ENCODE peak calls at places on chromosomes 7 and 10, in six cellular contexts. One of them, this sample, is unnamed.

GRCh38 chr10:86964061-86964846 is 4.0 kb upstream of the ADIRF start:
- DNase-seq in activated CD4-positive, CD25-positive, alpha-beta regulatory T cell: no peak
- DNase-seq in left colon: no peak
- DNase-seq in activated CD4-positive, alpha-beta T cell treated with anti-CD3 and anti-CD28 coated beads, Interleukin-2, amount 50 U/mL, for 24 hours: no peak
- DNase-seq in C1 segment of cervical spinal cord: no peak
- DNase-seq in effector CD4-positive, alpha-beta T cell: no peak
- DNase-seq in this sample: no peak

GRCh38 chr7:23680417-23681405 is 712 bp downstream of the FAM221A start:
- DNase-seq in activated CD4-positive, alpha-beta T cell treated with anti-CD3 and anti-CD28 coated beads, Interleukin-2, amount 50 U/mL, for 24 hours: peak; percentile 25
- DNase-seq in effector CD4-positive, alpha-beta T cell: peak; percentile 22
- DNase-seq in activated CD4-positive, CD25-positive, alpha-beta regulatory T cell: peak; percentile 3
- DNase-seq in left colon: peak; percentile 81
- DNase-seq in C1 segment of cervical spinal cord: peak; percentile 30
- DNase-seq in this sample: peak; percentile 5

GRCh38 chr10:75531571-75532031 is 100.2 kb downstream of the LRMDA start:
- DNase-seq in activated CD4-positive, CD25-positive, alpha-beta regulatory T cell: no peak
- DNase-seq in activated CD4-positive, alpha-beta T cell treated with anti-CD3 and anti-CD28 coated beads, Interleukin-2, amount 50 U/mL, for 24 hours: no peak
- DNase-seq in effector CD4-positive, alpha-beta T cell: no peak
- DNase-seq in left colon: no peak
- DNase-seq in C1 segment of cervical spinal cord: no peak
- DNase-seq in this sample: no peak

GRCh38 chr7:137006293-137006692 is 137.8 kb downstream of the CHRM2 start:
- DNase-seq in effector CD4-positive, alpha-beta T cell: no peak
- DNase-seq in left colon: no peak
- DNase-seq in activated CD4-positive, alpha-beta T cell treated with anti-CD3 and anti-CD28 coated beads, Interleukin-2, amount 50 U/mL, for 24 hours: no peak
- DNase-seq in C1 segment of cervical spinal cord: no peak
- DNase-seq in activated CD4-positive, CD25-positive, alpha-beta regulatory T cell: no peak
- DNase-seq in this sample: no peak

GRCh38 chr7:35723011-35723410 is 28.1 kb upstream of the HERPUD2 start:
- DNase-seq in effector CD4-positive, alpha-beta T cell: no peak
- DNase-seq in activated CD4-positive, CD25-positive, alpha-beta regulatory T cell: no peak
- DNase-seq in activated CD4-positive, alpha-beta T cell treated with anti-CD3 and anti-CD28 coated beads, Interleukin-2, amount 50 U/mL, for 24 hours: peak; percentile 36
- DNase-seq in left colon: no peak
- DNase-seq in C1 segment of cervical spinal cord: no peak
- DNase-seq in this sample: no peak

GRCh38 chr10:27359792-27360320 is 119.3 kb upstream of the ACBD5 start:
- DNase-seq in C1 segment of cervical spinal cord: no peak
- DNase-seq in effector CD4-positive, alpha-beta T cell: no peak
- DNase-seq in left colon: no peak
- DNase-seq in activated CD4-positive, CD25-positive, alpha-beta regulatory T cell: no peak
- DNase-seq in activated CD4-positive, alpha-beta T cell treated with anti-CD3 and anti-CD28 coated beads, Interleukin-2, amount 50 U/mL, for 24 hours: no peak
- DNase-seq in this sample: no peak

GRCh38 chr7:65820287-65820950 is 52.5 kb upstream of the VKORC1L1 start:
- DNase-seq in effector CD4-positive, alpha-beta T cell: no peak
- DNase-seq in left colon: no peak
- DNase-seq in activated CD4-positive, CD25-positive, alpha-beta regulatory T cell: no peak
- DNase-seq in activated CD4-positive, alpha-beta T cell treated with anti-CD3 and anti-CD28 coated beads, Interleukin-2, amount 50 U/mL, for 24 hours: no peak
- DNase-seq in C1 segment of cervical spinal cord: no peak
- DNase-seq in this sample: no peak

GRCh38 chr7:493661-494251 is 25.9 kb downstream of the PDGFA start:
- DNase-seq in left colon: peak; percentile 2
- DNase-seq in effector CD4-positive, alpha-beta T cell: no peak
- DNase-seq in activated CD4-positive, alpha-beta T cell treated with anti-CD3 and anti-CD28 coated beads, Interleukin-2, amount 50 U/mL, for 24 hours: no peak
- DNase-seq in C1 segment of cervical spinal cord: no peak
- DNase-seq in activated CD4-positive, CD25-positive, alpha-beta regulatory T cell: no peak
- DNase-seq in this sample: no peak

GRCh38 chr7:108808556-108808955 is 238.9 kb downstream of the DNAJB9 start:
- DNase-seq in left colon: no peak
- DNase-seq in C1 segment of cervical spinal cord: no peak
- DNase-seq in activated CD4-positive, CD25-positive, alpha-beta regulatory T cell: no peak
- DNase-seq in effector CD4-positive, alpha-beta T cell: no peak
- DNase-seq in activated CD4-positive, alpha-beta T cell treated with anti-CD3 and anti-CD28 coated beads, Interleukin-2, amount 50 U/mL, for 24 hours: no peak
- DNase-seq in this sample: no peak

GRCh38 chr7:130154501-130155317 is 50.5 kb downstream of the TMEM209 start:
- DNase-seq in left colon: peak; percentile 43
- DNase-seq in C1 segment of cervical spinal cord: no peak
- DNase-seq in effector CD4-positive, alpha-beta T cell: no peak
- DNase-seq in activated CD4-positive, alpha-beta T cell treated with anti-CD3 and anti-CD28 coated beads, Interleukin-2, amount 50 U/mL, for 24 hours: no peak
- DNase-seq in activated CD4-positive, CD25-positive, alpha-beta regulatory T cell: no peak
- DNase-seq in this sample: no peak

GRCh38 chr7:27161721-27162547 is 3.4 kb downstream of the HOXA9 start:
- DNase-seq in effector CD4-positive, alpha-beta T cell: no peak
- DNase-seq in activated CD4-positive, alpha-beta T cell treated with anti-CD3 and anti-CD28 coated beads, Interleukin-2, amount 50 U/mL, for 24 hours: no peak
- DNase-seq in activated CD4-positive, CD25-positive, alpha-beta regulatory T cell: no peak
- DNase-seq in left colon: peak; percentile 72
- DNase-seq in C1 segment of cervical spinal cord: no peak
- DNase-seq in this sample: no peak

GRCh38 chr10:48363617-48364355 is 57.3 kb downstream of the MAPK8 start:
- DNase-seq in activated CD4-positive, CD25-positive, alpha-beta regulatory T cell: no peak
- DNase-seq in left colon: peak; percentile 15
- DNase-seq in effector CD4-positive, alpha-beta T cell: peak; percentile 4
- DNase-seq in C1 segment of cervical spinal cord: no peak
- DNase-seq in activated CD4-positive, alpha-beta T cell treated with anti-CD3 and anti-CD28 coated beads, Interleukin-2, amount 50 U/mL, for 24 hours: peak; percentile 7
- DNase-seq in this sample: no peak

GRCh38 chr10:29105516-29106215 is 183.2 kb upstream of the LYZL1 start:
- DNase-seq in left colon: no peak
- DNase-seq in C1 segment of cervical spinal cord: no peak
- DNase-seq in effector CD4-positive, alpha-beta T cell: no peak
- DNase-seq in activated CD4-positive, CD25-positive, alpha-beta regulatory T cell: no peak
- DNase-seq in activated CD4-positive, alpha-beta T cell treated with anti-CD3 and anti-CD28 coated beads, Interleukin-2, amount 50 U/mL, for 24 hours: no peak
- DNase-seq in this sample: no peak

GRCh38 chr7:112144284-112145059 is 61.7 kb downstream of the DOCK4 start:
- DNase-seq in C1 segment of cervical spinal cord: no peak
- DNase-seq in effector CD4-positive, alpha-beta T cell: no peak
- DNase-seq in left colon: no peak
- DNase-seq in activated CD4-positive, CD25-positive, alpha-beta regulatory T cell: no peak
- DNase-seq in activated CD4-positive, alpha-beta T cell treated with anti-CD3 and anti-CD28 coated beads, Interleukin-2, amount 50 U/mL, for 24 hours: no peak
- DNase-seq in this sample: no peak

GRCh38 chr7:157312941-157313340 is 23.9 kb upstream of the DNAJB6 start:
- DNase-seq in effector CD4-positive, alpha-beta T cell: no peak
- DNase-seq in activated CD4-positive, CD25-positive, alpha-beta regulatory T cell: no peak
- DNase-seq in C1 segment of cervical spinal cord: no peak
- DNase-seq in activated CD4-positive, alpha-beta T cell treated with anti-CD3 and anti-CD28 coated beads, Interleukin-2, amount 50 U/mL, for 24 hours: no peak
- DNase-seq in left colon: no peak
- DNase-seq in this sample: no peak

GRCh38 chr7:81339946-81340345 is 421.1 kb upstream of the SEMA3C start:
- DNase-seq in left colon: no peak
- DNase-seq in C1 segment of cervical spinal cord: no peak
- DNase-seq in activated CD4-positive, CD25-positive, alpha-beta regulatory T cell: no peak
- DNase-seq in activated CD4-positive, alpha-beta T cell treated with anti-CD3 and anti-CD28 coated beads, Interleukin-2, amount 50 U/mL, for 24 hours: no peak
- DNase-seq in effector CD4-positive, alpha-beta T cell: no peak
- DNase-seq in this sample: no peak

GRCh38 chr10:87935290-87936141 is 72.1 kb downstream of the PTEN start:
- DNase-seq in effector CD4-positive, alpha-beta T cell: no peak
- DNase-seq in activated CD4-positive, CD25-positive, alpha-beta regulatory T cell: no peak
- DNase-seq in left colon: no peak
- DNase-seq in activated CD4-positive, alpha-beta T cell treated with anti-CD3 and anti-CD28 coated beads, Interleukin-2, amount 50 U/mL, for 24 hours: no peak
- DNase-seq in C1 segment of cervical spinal cord: no peak
- DNase-seq in this sample: no peak

GRCh38 chr7:141528399-141528798 is 22.8 kb upstream of the AGK start:
- DNase-seq in activated CD4-positive, alpha-beta T cell treated with anti-CD3 and anti-CD28 coated beads, Interleukin-2, amount 50 U/mL, for 24 hours: no peak
- DNase-seq in C1 segment of cervical spinal cord: no peak
- DNase-seq in effector CD4-positive, alpha-beta T cell: no peak
- DNase-seq in activated CD4-positive, CD25-positive, alpha-beta regulatory T cell: no peak
- DNase-seq in left colon: no peak
- DNase-seq in this sample: no peak

GRCh38 chr7:97733276-97734206 is 1.7 kb downstream of the TAC1 start:
- DNase-seq in effector CD4-positive, alpha-beta T cell: no peak
- DNase-seq in C1 segment of cervical spinal cord: no peak
- DNase-seq in activated CD4-positive, CD25-positive, alpha-beta regulatory T cell: no peak
- DNase-seq in activated CD4-positive, alpha-beta T cell treated with anti-CD3 and anti-CD28 coated beads, Interleukin-2, amount 50 U/mL, for 24 hours: no peak
- DNase-seq in left colon: peak; percentile 22
- DNase-seq in this sample: no peak

GRCh38 chr7:134528749-134529148 is 1.4 kb downstream of the AKR1B10 start:
- DNase-seq in left colon: no peak
- DNase-seq in effector CD4-positive, alpha-beta T cell: no peak
- DNase-seq in activated CD4-positive, CD25-positive, alpha-beta regulatory T cell: no peak
- DNase-seq in C1 segment of cervical spinal cord: no peak
- DNase-seq in activated CD4-positive, alpha-beta T cell treated with anti-CD3 and anti-CD28 coated beads, Interleukin-2, amount 50 U/mL, for 24 hours: no peak
- DNase-seq in this sample: no peak

GRCh38 chr10:128263891-128264688 is 137.9 kb upstream of the MKI67 start:
- DNase-seq in C1 segment of cervical spinal cord: no peak
- DNase-seq in activated CD4-positive, alpha-beta T cell treated with anti-CD3 and anti-CD28 coated beads, Interleukin-2, amount 50 U/mL, for 24 hours: no peak
- DNase-seq in effector CD4-positive, alpha-beta T cell: peak; percentile 20
- DNase-seq in activated CD4-positive, CD25-positive, alpha-beta regulatory T cell: no peak
- DNase-seq in left colon: peak; percentile 70
- DNase-seq in this sample: no peak

GRCh38 chr10:12645449-12645848 is 296.1 kb downstream of the CAMK1D start:
- DNase-seq in C1 segment of cervical spinal cord: no peak
- DNase-seq in left colon: no peak
- DNase-seq in activated CD4-positive, alpha-beta T cell treated with anti-CD3 and anti-CD28 coated beads, Interleukin-2, amount 50 U/mL, for 24 hours: no peak
- DNase-seq in effector CD4-positive, alpha-beta T cell: no peak
- DNase-seq in activated CD4-positive, CD25-positive, alpha-beta regulatory T cell: no peak
- DNase-seq in this sample: no peak